ENCODE peak calls at places on chromosomes 12 and 14, in four cellular contexts. O is PC-3, D is BJ, F is pancreas. B is an unnamed sample.

GRCh38 chr12:77648716-77649115 is 182.0 kb upstream of the NAV3 start:
- DNase-seq in O (no peak), F (no peak), D (no peak), B (no peak)

GRCh38 chr14:68663385-68664076 is 129.3 kb downstream of the ZFP36L1 start:
- DNase-seq in D (no peak), F (no peak), O (no peak), B (peak; percentile 64)

GRCh38 chr12:94079965-94080683 is 68.3 kb upstream of the PLXNC1 start:
- DNase-seq in O (no peak), D (no peak), F (no peak), B (no peak)

GRCh38 chr12:19451196-19451595 is 11.9 kb downstream of the AEBP2 start:
- DNase-seq in O (no peak), D (no peak), F (no peak), B (no peak)

GRCh38 chr12:76375939-76376338 is 27.7 kb upstream of the BBS10 start:
- DNase-seq in F (no peak), O (peak; percentile 80), D (no peak), B (no peak)

GRCh38 chr14:103522028-103522581 is 525 bp downstream of the CKB start:
- DNase-seq in F (no peak), O (no peak), D (no peak), B (peak; percentile 64)

GRCh38 chr12:56836800-56837663 is 73.9 kb downstream of the HSD17B6 start:
- DNase-seq in D (peak; percentile 16), F (no peak), O (peak; percentile 74), B (no peak)

GRCh38 chr12:6684609-6685008 is 4.6 kb downstream of the ZNF384 start:
- DNase-seq in F (no peak), O (peak; percentile 27), D (no peak), B (peak; percentile 48)

GRCh38 chr14:91884664-91885063 is 17.3 kb upstream of the TC2N start:
- DNase-seq in O (no peak), D (no peak), F (no peak), B (no peak)

GRCh38 chr12:124411291-124411878 is 116.5 kb downstream of the RFLNA start:
- DNase-seq in O (peak; percentile 98), F (no peak), D (peak; percentile 80), B (no peak)

GRCh38 chr14:25103261-25103660 is 53.3 kb upstream of the STXBP6 start:
- DNase-seq in F (no peak), O (no peak), D (no peak), B (no peak)

GRCh38 chr14:63308723-63309317 is 9.9 kb downstream of the GPHB5 start:
- DNase-seq in O (peak; percentile 55), D (no peak), F (no peak), B (peak; percentile 11)

GRCh38 chr14:21073921-21074320 is 3.8 kb downstream of the ARHGEF40 start:
- DNase-seq in D (no peak), O (no peak), F (no peak), B (peak; percentile 21)

GRCh38 chr14:73634333-73634833 is 10.4 kb upstream of the DNAL1 start:
- DNase-seq in F (no peak), O (peak; percentile 40), D (no peak), B (no peak)

GRCh38 chr14:49550284-49551184 is 35.6 kb downstream of the RPS29 start:
- DNase-seq in D (no peak), O (peak; percentile 73), F (no peak), B (no peak)

GRCh38 chr12:121283841-121284240 is 12.7 kb downstream of the CAMKK2 start:
- DNase-seq in O (no peak), D (no peak), F (no peak), B (no peak)

GRCh38 chr12:52195065-52195730 is 3.4 kb upstream of the KRT80 start:
- DNase-seq in D (no peak), O (peak; percentile 44), F (no peak), B (no peak)

GRCh38 chr12:45415393-45415817 is 199.5 kb downstream of the ANO6 start:
- DNase-seq in O (peak; percentile 99), F (peak; percentile 19), D (peak; percentile 97), B (peak; percentile 56)

GRCh38 chr12:13141686-13142085 is 38.2 kb upstream of the GSG1 start:
- DNase-seq in F (no peak), D (no peak), O (no peak), B (no peak)

GRCh38 chr12:24562761-24563392 is 386.0 kb downstream of the BCAT1 start:
- DNase-seq in F (peak; percentile 22), O (no peak), D (no peak), B (peak; percentile 58)

GRCh38 chr12:84077692-84078091 is 834.9 kb downstream of the SLC6A15 start:
- DNase-seq in F (no peak), D (no peak), O (no peak), B (no peak)

GRCh38 chr12:26636710-26637328 is 196.2 kb downstream of the ITPR2 start:
- DNase-seq in F (peak; percentile 31), D (no peak), O (peak; percentile 97), B (no peak)

GRCh38 chr12:93247313-93248057 is 130.2 kb upstream of the NUDT4 start:
- DNase-seq in F (no peak), D (no peak), O (no peak), B (no peak)

GRCh38 chr12:131912526-131913274 is 16.4 kb upstream of the PUS1 start:
- DNase-seq in O (peak; percentile 86), D (peak; percentile 49), F (peak; percentile 74), B (no peak)

GRCh38 chr12:52876371-52876770 is 27.6 kb upstream of the KRT78 start:
- DNase-seq in F (no peak), O (peak; percentile 60), D (no peak), B (no peak)

GRCh38 chr12:106299193-106299794 is 3.2 kb upstream of the TCP11L2 start:
- DNase-seq in D (no peak), F (no peak), O (no peak), B (no peak)

GRCh38 chr14:103130965-103131364 is 7.7 kb downstream of the TNFAIP2 start:
- DNase-seq in D (peak; percentile 66), F (peak; percentile 58), O (peak; percentile 65), B (no peak)

GRCh38 chr12:24069532-24070395 is 120.3 kb upstream of the SOX5 start:
- DNase-seq in O (peak; percentile 17), D (no peak), F (no peak), B (no peak)

GRCh38 chr12:54561164-54561563 is 11.8 kb downstream of the PDE1B start:
- DNase-seq in O (no peak), D (no peak), F (peak; percentile 38), B (peak; percentile 28)

GRCh38 chr12:19978193-19978592 is 390.1 kb upstream of the PDE3A start:
- DNase-seq in D (peak; percentile 99), O (peak; percentile 2), F (no peak), B (no peak)

GRCh38 chr14:70186826-70187483 is 1.8 kb downstream of the SLC8A3 start:
- DNase-seq in D (no peak), F (no peak), O (no peak), B (peak; percentile 77)

GRCh38 chr12:65275627-65276026 is 2.9 kb upstream of the MSRB3 start:
- DNase-seq in O (no peak), D (no peak), F (no peak), B (no peak)

GRCh38 chr12:43277630-43278267 is 274.3 kb downstream of the ADAMTS20 start:
- DNase-seq in F (no peak), D (no peak), O (peak; percentile 92), B (no peak)

GRCh38 chr12:20289512-20289911 is 78.8 kb upstream of the PDE3A start:
- DNase-seq in D (no peak), F (no peak), O (peak; percentile 24), B (no peak)

GRCh38 chr12:132147423-132148367 is 3.4 kb downstream of the NOC4L start:
- DNase-seq in D (no peak), F (no peak), O (no peak), B (no peak)

GRCh38 chr14:105022276-105022670 is 1.4 kb upstream of the CDCA4 start:
- DNase-seq in F (no peak), D (no peak), O (peak; percentile 53), B (no peak)

GRCh38 chr14:105020815-105021655 is at the start of gene CDCA4:
- DNase-seq in O (peak; percentile 98), F (peak; percentile 94), D (peak; percentile 49), B (peak; percentile 100)

GRCh38 chr14:105018414-105018813 is 2.5 kb downstream of the CDCA4 start:
- DNase-seq in O (no peak), F (no peak), D (no peak), B (no peak)

GRCh38 chr14:105021656-105022275 is 883 bp upstream of the CDCA4 start:
- DNase-seq in D (no peak), O (peak; percentile 21), F (peak; percentile 43), B (no peak)

GRCh38 chr14:105019861-105020814 is 745 bp downstream of the CDCA4 start:
- DNase-seq in F (peak; percentile 33), O (no peak), D (no peak), B (peak; percentile 66)
- TF ChIP-seq CTCF in F (no peak), O (no peak), D (peak; percentile 14), B (no peak)

DNA sequence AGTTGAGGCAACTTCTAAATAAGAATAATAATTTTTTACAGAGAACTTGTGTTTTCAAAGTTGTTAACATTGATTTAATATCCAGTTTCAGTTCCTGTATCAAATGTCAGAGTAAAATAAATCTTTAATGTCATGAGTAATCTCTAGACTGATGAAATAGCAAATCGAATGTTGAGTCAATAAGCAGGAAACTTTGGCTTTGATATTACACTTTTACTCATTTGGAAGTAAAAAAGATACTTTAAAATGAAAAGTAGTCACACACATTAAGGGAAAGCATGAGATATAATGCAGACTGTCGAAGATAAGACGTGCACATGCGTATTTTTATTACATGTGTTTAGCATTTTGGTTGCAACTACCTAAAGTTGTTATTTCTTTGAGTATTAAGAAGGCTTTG is 78.2 kb upstream of the PTGDR start:
- DNase-seq in D (no peak), O (peak; percentile 55), F (no peak), B (no peak)
- TF ChIP-seq CTCF in D (no peak), O (no peak), F (no peak), B (no peak)

GRCh38 chr14:28143340-28143739 is 623.2 kb upstream of the FOXG1 start:
- DNase-seq in O (no peak), D (no peak), F (no peak), B (no peak)

GRCh38 chr14:28141662-28142061 is 624.9 kb upstream of the FOXG1 start:
- DNase-seq in F (no peak), O (no peak), D (no peak), B (no peak)

GRCh38 chr14:28142400-28143015 is 624.1 kb upstream of the FOXG1 start:
- DNase-seq in O (peak; percentile 65), F (no peak), D (no peak), B (no peak)
- TF ChIP-seq CTCF in O (peak; percentile 81), F (no peak), D (no peak), B (no peak)

DNA sequence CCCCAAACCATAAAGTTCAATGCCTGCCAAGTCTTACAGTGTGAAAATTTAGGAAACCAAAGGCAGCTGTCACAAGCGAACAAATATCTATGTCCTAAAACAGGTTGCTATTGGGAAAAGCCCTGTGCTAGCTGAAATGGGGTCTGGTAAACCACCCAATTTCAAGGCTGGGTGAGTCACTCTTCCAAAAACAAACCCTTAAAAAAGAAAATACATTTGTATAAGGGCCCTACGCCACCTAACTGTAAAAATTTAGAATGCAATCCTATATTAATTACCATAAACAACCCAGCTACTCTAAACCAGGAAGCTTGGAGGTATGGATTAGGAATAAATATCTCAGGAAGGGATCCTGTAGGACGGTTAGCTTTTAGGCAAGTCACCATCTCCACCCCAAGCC is 32.1 kb downstream of the PRMT8 start:
- DNase-seq in D (no peak), F (no peak), O (peak; percentile 52), B (no peak)
- TF ChIP-seq CTCF in D (no peak), F (no peak), O (peak; percentile 56), B (no peak)